ENCODE peak calls at places on chromosomes 7 and 10, in four cellular contexts. L, V, X and O are unnamed samples.

GRCh38 chr10:86944471-86944870 is 12.9 kb downstream of the MMRN2 start:
- DNase-seq in L (no peak), V (no peak), X (no peak), O (no peak)

GRCh38 chr10:113665806-113666354 is 2.0 kb upstream of the NRAP start:
- DNase-seq in L (no peak), V (no peak), X (peak; percentile 53), O (peak; percentile 19)

GRCh38 chr7:151003572-151003971 is 12.8 kb downstream of the NOS3 start:
- DNase-seq in L (no peak), V (no peak), X (no peak), O (no peak)

GRCh38 chr10:89556590-89556989 is 21.2 kb upstream of the SLC16A12 start:
- DNase-seq in L (no peak), V (no peak), X (no peak), O (peak; percentile 17)

GRCh38 chr10:132793871-132794849 is 8.2 kb upstream of the NKX6-2 start:
- DNase-seq in L (no peak), V (no peak), X (peak; percentile 19), O (no peak)

GRCh38 chr10:60369163-60369930 is 20.3 kb downstream of the ANK3 start:
- DNase-seq in L (no peak), V (no peak), X (no peak), O (no peak)

GRCh38 chr7:130940907-130941306 is 206.9 kb upstream of the KLF14 start:
- DNase-seq in L (no peak), V (no peak), X (no peak), O (no peak)

GRCh38 chr7:80699030-80699638 is 60.7 kb downstream of the CD36 start:
- DNase-seq in L (no peak), V (no peak), X (peak; percentile 58), O (no peak)

GRCh38 chr7:54260868-54261475 is 281.2 kb upstream of the VSTM2A start:
- DNase-seq in L (no peak), V (no peak), X (no peak), O (no peak)

GRCh38 chr10:30803901-30804322 is 174.4 kb upstream of the LYZL2 start:
- DNase-seq in L (no peak), V (peak; percentile 44), X (no peak), O (no peak)

GRCh38 chr7:151483700-151483960 is 36.1 kb downstream of the RHEB start:
- DNase-seq in L (no peak), V (no peak), X (no peak), O (no peak)

GRCh38 chr7:25771491-25771890 is 380.5 kb upstream of the NFE2L3 start:
- DNase-seq in L (no peak), V (no peak), X (no peak), O (no peak)

GRCh38 chr10:133089461-133089800 is 1.7 kb downstream of the ADGRA1 start:
- DNase-seq in L (no peak), V (no peak), X (no peak), O (no peak)

GRCh38 chr10:30827531-30828120 is 198.1 kb upstream of the LYZL2 start:
- DNase-seq in L (no peak), V (no peak), X (no peak), O (peak; percentile 57)

GRCh38 chr7:29429421-29429820 is 134.2 kb upstream of the PRR15 start:
- DNase-seq in L (no peak), V (no peak), X (no peak), O (no peak)

GRCh38 chr10:117374506-117375359 is 507 bp downstream of the PDZD8 start:
- DNase-seq in L (peak; percentile 31), V (peak; percentile 42), X (peak; percentile 77), O (peak; percentile 42)

GRCh38 chr7:90853205-90853604 is 257.1 kb downstream of the CDK14 start:
- DNase-seq in L (no peak), V (no peak), X (no peak), O (no peak)

GRCh38 chr10:52308251-52309031 is 5.6 kb upstream of the DKK1 start:
- DNase-seq in L (no peak), V (peak; percentile 55), X (peak; percentile 92), O (peak; percentile 51)

GRCh38 chr7:80517177-80517804 is 5.4 kb upstream of the GNAT3 start:
- DNase-seq in L (no peak), V (no peak), X (no peak), O (no peak)

GRCh38 chr10:24394479-24395190 is 185.7 kb downstream of the KIAA1217 start:
- DNase-seq in L (no peak), V (no peak), X (no peak), O (no peak)

GRCh38 chr10:24397662-24398061 is 188.7 kb downstream of the KIAA1217 start:
- DNase-seq in L (no peak), V (no peak), X (no peak), O (no peak)

GRCh38 chr10:24390746-24391145 is 181.8 kb downstream of the KIAA1217 start:
- DNase-seq in L (no peak), V (no peak), X (no peak), O (no peak)

GRCh38 chr10:24393206-24393605 is 184.3 kb downstream of the KIAA1217 start:
- DNase-seq in L (no peak), V (no peak), X (no peak), O (no peak)

DNA sequence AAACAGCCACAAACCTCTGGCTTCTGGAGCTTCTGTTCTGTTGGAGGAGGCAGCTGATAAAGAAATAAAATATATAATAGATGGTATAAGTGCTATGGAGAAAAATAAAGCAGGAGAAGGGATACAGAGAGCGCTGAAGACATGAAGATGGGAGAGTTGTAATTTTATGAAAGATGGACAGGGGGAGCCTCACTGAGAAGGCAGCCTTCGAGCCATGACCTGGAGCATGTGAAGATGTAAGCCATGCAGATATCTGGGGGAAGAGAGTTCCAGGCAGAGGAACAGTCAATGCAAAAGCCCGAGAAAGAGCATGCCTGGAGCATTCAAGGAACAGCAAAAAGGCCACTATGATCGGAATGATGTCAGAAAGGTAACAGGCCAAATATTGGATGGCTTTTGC is 187.5 kb downstream of the KIAA1217 start:
- DNase-seq in L (no peak), V (no peak), X (no peak), O (no peak)
- TF ChIP-seq CTCF in L (no peak), V (no peak), X (peak; percentile 24), O (no peak)

GRCh38 chr7:116522247-116522646 is 2.6 kb upstream of the CAV1 start:
- DNase-seq in L (no peak), V (no peak), X (no peak), O (no peak)

GRCh38 chr7:116525913-116526857 is 1.3 kb downstream of the CAV1 start:
- DNase-seq in L (peak; percentile 62), V (peak; percentile 72), X (peak; percentile 89), O (peak; percentile 92)

GRCh38 chr7:116524609-116525297 is at the start of gene CAV1:
- DNase-seq in L (peak; percentile 42), V (peak; percentile 70), X (peak; percentile 52), O (peak; percentile 90)

GRCh38 chr7:116525298-116525912 is 569 bp downstream of the CAV1 start:
- DNase-seq in L (no peak), V (peak; percentile 45), X (peak; percentile 45), O (peak; percentile 73)

DNA sequence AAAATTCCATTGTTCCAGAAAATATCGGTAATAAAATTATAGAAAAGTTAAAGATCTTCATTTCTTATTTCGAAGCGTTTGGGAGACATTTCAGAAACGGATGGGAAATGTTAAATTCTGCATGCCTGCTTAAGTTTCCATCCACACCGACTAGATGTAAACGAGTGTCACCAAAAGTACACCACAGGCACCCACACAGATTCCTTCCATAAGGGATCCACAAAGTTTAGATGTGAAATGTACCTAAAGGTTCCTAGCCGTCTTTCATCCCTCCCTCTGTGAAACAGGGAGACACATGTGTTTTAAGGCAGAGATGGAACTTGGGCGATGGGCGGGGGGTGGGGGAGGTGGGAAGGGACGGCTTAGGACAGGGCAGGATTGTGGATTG is 621 bp upstream of the CAV1 start:
- DNase-seq in L (no peak), V (no peak), X (no peak), O (no peak)
- H3K27ac ChIP-seq in L (no peak overlapping the region), V (no peak overlapping the region), X (no peak overlapping the region), O (peak overlapping the region; percentile 99)

GRCh38 chr7:50684011-50684701 is 98.5 kb downstream of the GRB10 start:
- DNase-seq in L (no peak), V (no peak), X (no peak), O (no peak)
- TF ChIP-seq CTCF in L (no peak), V (no peak), X (no peak), O (no peak)

GRCh38 chr7:38068461-38068860 is 109.6 kb upstream of the STARD3NL start:
- DNase-seq in L (no peak), V (no peak), X (no peak), O (no peak)
- H3K27ac ChIP-seq in L (no peak overlapping the region), V (no peak overlapping the region), X (no peak overlapping the region), O (no peak overlapping the region)

DNA sequence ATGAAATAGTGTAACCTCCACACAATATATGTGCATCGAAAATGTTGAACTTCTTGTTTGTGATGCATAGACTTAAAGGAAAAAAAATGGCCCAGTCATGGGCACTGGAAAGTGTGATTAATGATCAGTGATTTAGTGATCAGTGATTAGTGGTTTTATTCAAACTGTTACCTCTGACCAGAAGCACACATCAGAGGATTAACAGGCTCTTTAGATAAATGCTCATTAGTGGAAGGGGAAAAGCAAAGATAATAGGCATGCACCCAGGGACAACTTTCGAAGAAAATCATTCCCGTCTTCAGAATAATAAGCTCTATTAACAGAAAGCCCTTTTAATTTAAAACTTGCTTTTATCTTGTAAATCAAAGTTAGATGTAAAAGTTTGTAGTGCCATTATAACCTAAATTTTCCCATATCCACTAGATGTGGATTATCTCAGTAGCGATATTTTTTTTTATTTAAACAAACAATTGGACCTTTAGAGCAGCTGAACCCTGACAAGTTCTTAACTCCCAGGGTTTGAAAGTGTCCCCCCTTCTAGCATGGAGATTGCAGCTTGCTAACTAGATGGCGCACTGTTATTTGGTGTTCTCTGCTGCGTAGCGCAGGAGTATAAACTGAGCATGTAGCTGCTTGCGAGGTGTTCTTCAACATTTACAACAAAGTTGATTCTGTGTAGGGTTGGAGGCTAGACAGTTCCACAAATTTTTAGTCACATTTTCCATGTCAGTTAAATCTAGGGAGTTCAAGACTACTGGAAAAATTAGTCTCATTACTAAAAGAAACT is at the start of gene CREB5:
- DNase-seq in L (no peak), V (no peak), X (peak; percentile 72), O (no peak)
- TF ChIP-seq CTCF in L (no peak), V (no peak), X (peak; percentile 56), O (no peak)

GRCh38 chr10:5645375-5645774 is 21.0 kb downstream of the ASB13 start:
- DNase-seq in L (no peak), V (peak; percentile 55), X (no peak), O (no peak)

GRCh38 chr10:5647507-5648240 is 18.7 kb downstream of the ASB13 start:
- DNase-seq in L (no peak), V (no peak), X (no peak), O (no peak)

GRCh38 chr10:5645944-5646617 is 20.3 kb downstream of the ASB13 start:
- DNase-seq in L (no peak), V (no peak), X (no peak), O (peak; percentile 19)

GRCh38 chr10:5643356-5643755 is 23.0 kb downstream of the ASB13 start:
- DNase-seq in L (no peak), V (no peak), X (no peak), O (no peak)

DNA sequence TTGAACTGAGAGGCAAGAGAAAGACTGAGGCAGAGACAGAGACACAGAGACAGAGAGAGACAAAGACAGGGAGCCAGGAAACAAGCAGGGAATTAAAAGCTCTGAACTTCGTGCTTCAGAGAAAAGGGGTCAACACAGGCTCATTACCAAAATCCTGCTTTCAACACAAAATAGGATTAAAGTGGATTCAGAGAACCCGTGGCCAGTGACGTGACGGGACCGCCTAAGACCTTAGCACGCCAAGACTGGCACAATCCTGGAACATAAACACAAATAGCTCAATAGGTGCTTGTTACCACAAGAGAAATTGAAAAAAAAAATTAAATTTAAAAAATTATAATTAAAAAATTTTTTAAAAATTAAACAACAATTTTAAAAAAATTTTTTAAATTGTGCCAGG is 21.5 kb downstream of the ASB13 start:
- DNase-seq in L (no peak), V (no peak), X (no peak), O (no peak)
- H3K27ac ChIP-seq in L (no peak overlapping the region), V (peak overlapping the region; percentile 62), X (no peak overlapping the region), O (no peak overlapping the region)